ENCODE peak calls at places on chromosome 22, in seven cellular contexts. P is cardiac fibroblast, S is nephron progenitor cell, M is astrocyte of the spinal cord, N is MM.1S, Q is transverse colon, I is tibial nerve. R is an unnamed sample.

GRCh38 chr22:25777870-25778269 is 35.9 kb downstream of the MYO18B start:
- DNase-seq in P (peak; percentile 62), S (no peak), M (peak; percentile 28), N (no peak), Q (no peak), I (no peak), R (peak; percentile 14)

GRCh38 chr22:39654959-39655579 is 84.5 kb downstream of the CACNA1I start:
- DNase-seq in P (no peak), S (no peak), M (no peak), N (no peak), Q (no peak), I (no peak), R (no peak)

GRCh38 chr22:25779890-25780289 is 37.9 kb downstream of the MYO18B start:
- DNase-seq in P (no peak), S (no peak), M (no peak), N (no peak), Q (no peak), I (no peak), R (no peak)

GRCh38 chr22:24147666-24148065 is 33.6 kb upstream of the SUSD2 start:
- DNase-seq in P (no peak), S (no peak), M (no peak), N (peak; percentile 87), Q (no peak), I (no peak), R (no peak)

GRCh38 chr22:39428597-39429071 is 28.2 kb upstream of the MGAT3 start:
- DNase-seq in P (no peak), S (peak; percentile 55), M (peak; percentile 87), N (no peak), Q (no peak), I (no peak), R (no peak)

GRCh38 chr22:44160416-44160815 is 20.3 kb upstream of the PARVG start:
- DNase-seq in P (no peak), S (no peak), M (no peak), N (no peak), Q (no peak), I (no peak), R (no peak)

GRCh38 chr22:37818397-37819099 is 4.6 kb upstream of the GALR3 start:
- DNase-seq in P (peak; percentile 61), S (peak; percentile 70), M (peak; percentile 49), N (peak; percentile 37), Q (peak; percentile 77), I (no peak), R (no peak)

GRCh38 chr22:44519895-44520294 is 21.9 kb upstream of the RTL6 start:
- DNase-seq in P (no peak), S (no peak), M (no peak), N (no peak), Q (no peak), I (no peak), R (no peak)

GRCh38 chr22:50304528-50305392 is 2.7 kb downstream of the PLXNB2 start:
- DNase-seq in P (peak; percentile 48), S (no peak), M (peak; percentile 27), N (no peak), Q (peak; percentile 56), I (no peak), R (no peak)

GRCh38 chr22:30940655-30941362 is 27.8 kb downstream of the MORC2 start:
- DNase-seq in P (no peak), S (no peak), M (no peak), N (no peak), Q (no peak), I (no peak), R (no peak)

GRCh38 chr22:19991645-19992451 is 24.8 kb downstream of the ARVCF start:
- DNase-seq in P (no peak), S (no peak), M (peak; percentile 31), N (no peak), Q (no peak), I (no peak), R (no peak)

GRCh38 chr22:28817919-28818859 is 17.8 kb upstream of the XBP1 start:
- DNase-seq in P (no peak), S (no peak), M (no peak), N (peak; percentile 36), Q (peak; percentile 66), I (no peak), R (no peak)

GRCh38 chr22:47123006-47123826 is 360.8 kb downstream of the TBC1D22A start:
- DNase-seq in P (no peak), S (no peak), M (no peak), N (no peak), Q (no peak), I (no peak), R (no peak)

GRCh38 chr22:18947905-18948304 is 11.8 kb upstream of the PRODH start:
- DNase-seq in P (no peak), S (peak; percentile 2), M (no peak), N (no peak), Q (no peak), I (peak; percentile 6), R (no peak)

GRCh38 chr22:50303848-50304527 is 3.5 kb downstream of the PLXNB2 start:
- DNase-seq in P (no peak), S (peak; percentile 43), M (no peak), N (no peak), Q (peak; percentile 72), I (no peak), R (no peak)

GRCh38 chr22:21001601-21002325 is at the start of gene THAP7:
- DNase-seq in P (peak; percentile 96), S (peak; percentile 94), M (peak; percentile 96), N (peak; percentile 97), Q (peak; percentile 97), I (peak; percentile 97), R (peak; percentile 91)
- TF ChIP-seq CTCF in P (no peak), S (no peak), M (no peak), N (no peak), Q (no peak), I (no peak), R (no peak)

GRCh38 chr22:35134637-35135036 is 68.7 kb downstream of the ISX start:
- DNase-seq in P (no peak), S (no peak), M (no peak), N (no peak), Q (peak; percentile 87), I (no peak), R (no peak)
- TF ChIP-seq CTCF in P (no peak), S (no peak), M (no peak), N (no peak), Q (no peak), I (no peak), R (no peak)

DNA sequence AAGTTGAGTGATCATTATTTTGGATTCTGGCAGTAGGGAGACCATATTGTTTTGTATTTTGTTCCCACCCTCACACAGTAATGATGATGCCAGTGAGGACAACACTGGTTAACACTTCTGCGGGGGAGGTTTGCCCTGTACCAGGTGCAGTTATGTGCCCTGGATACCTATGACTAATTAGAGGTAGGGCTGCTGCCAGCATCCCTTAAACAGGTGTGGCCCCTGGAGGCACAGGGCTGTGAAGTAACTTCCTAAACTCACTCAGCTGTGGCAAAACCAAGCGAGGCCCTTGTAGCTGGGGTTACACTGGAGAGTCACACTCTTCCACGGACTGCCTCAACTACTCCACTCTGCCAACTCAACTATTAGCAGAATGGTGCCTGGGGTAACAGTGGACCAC is 64.5 kb downstream of the MCM5 start:
- DNase-seq in P (no peak), S (no peak), M (no peak), N (no peak), Q (no peak), I (no peak), R (no peak)
- TF ChIP-seq CTCF in P (no peak), S (no peak), M (no peak), N (no peak), Q (no peak), I (no peak), R (no peak)

GRCh38 chr22:48753381-48753730 is 1074.3 kb downstream of the BRD1 start:
- DNase-seq in P (no peak), S (no peak), M (no peak), N (no peak), Q (no peak), I (no peak), R (no peak)
- TF ChIP-seq CTCF in P (no peak), S (no peak), M (no peak), N (no peak), Q (no peak), I (no peak), R (no peak)

GRCh38 chr22:32206774-32207758 is 2.2 kb upstream of the RFPL2 start:
- DNase-seq in P (peak; percentile 20), S (peak; percentile 22), M (peak; percentile 7), N (peak; percentile 59), Q (peak; percentile 46), I (no peak), R (no peak)
- TF ChIP-seq CTCF in P (peak; percentile 62), S (peak; percentile 51), M (peak; percentile 64), N (peak; percentile 68), Q (peak; percentile 58), I (peak; percentile 25), R (peak; percentile 57)

GRCh38 chr22:45833613-45834012 is 143.3 kb downstream of the WNT7B start:
- DNase-seq in P (no peak), S (no peak), M (no peak), N (no peak), Q (no peak), I (no peak), R (no peak)
- TF ChIP-seq CTCF in P (no peak), S (no peak), M (no peak), N (no peak), Q (no peak), I (no peak), R (no peak)

GRCh38 chr22:32796865-32797573 is 4.5 kb upstream of the TIMP3 start:
- DNase-seq in P (peak; percentile 80), S (peak; percentile 77), M (peak; percentile 68), N (peak; percentile 57), Q (peak; percentile 70), I (peak; percentile 67), R (peak; percentile 70)

GRCh38 chr22:32793604-32794003 is 7.9 kb upstream of the TIMP3 start:
- DNase-seq in P (no peak), S (no peak), M (no peak), N (no peak), Q (no peak), I (no peak), R (no peak)

GRCh38 chr22:32795214-32795596 is 6.3 kb upstream of the TIMP3 start:
- DNase-seq in P (no peak), S (no peak), M (no peak), N (no peak), Q (no peak), I (no peak), R (no peak)

GRCh38 chr22:32791056-32791455 is 10.4 kb upstream of the TIMP3 start:
- DNase-seq in P (no peak), S (no peak), M (no peak), N (no peak), Q (no peak), I (no peak), R (no peak)

GRCh38 chr22:32794449-32795213 is 6.9 kb upstream of the TIMP3 start:
- DNase-seq in P (no peak), S (no peak), M (peak; percentile 33), N (no peak), Q (no peak), I (no peak), R (no peak)
- TF ChIP-seq CTCF in P (no peak), S (no peak), M (peak; percentile 13), N (peak; percentile 10), Q (no peak), I (no peak), R (no peak)

GRCh38 chr22:46113110-46113909 is 37.0 kb upstream of the PPARA start:
- DNase-seq in P (no peak), S (no peak), M (no peak), N (no peak), Q (no peak), I (no peak), R (no peak)
- TF ChIP-seq CTCF in P (no peak), S (no peak), M (no peak), N (no peak), Q (no peak), I (no peak), R (no peak)